ENCODE peak calls at places on chromosomes 4 and X, in nine cellular contexts. W is endodermal cell, I is A549, K is IMR-90, Z is NB4, L is breast epithelium, J is fibroblast of pulmonary artery, S is GM20000, Q is BE2C. E is an unnamed sample.

GRCh38 chr4:114600066-114600552 is 1.5 kb downstream of the UGT8 start:
- DNase-seq in J (no peak), Z (no peak), I (no peak), W (no peak), K (no peak), S (no peak), L (no peak), Q (no peak), E (no peak)

GRCh38 chr4:145098675-145099037 is 545 bp downstream of the ABCE1 start:
- DNase-seq in Q (peak), W (no peak), L (peak), S (peak), I (peak), Z (peak), K (peak), J (peak), E (no peak)

GRCh38 chr4:101008503-101008902 is 338.8 kb downstream of the PPP3CA start:
- DNase-seq in J (no peak), I (no peak), Q (no peak), W (no peak), Z (no peak), L (no peak), K (no peak), S (no peak), E (no peak)

GRCh38 chr4:45284400-45285085 is 558.2 kb upstream of the GNPDA2 start:
- DNase-seq in W (no peak), K (no peak), J (no peak), Z (no peak), Q (no peak), S (no peak), I (no peak), L (no peak), E (no peak)

GRCh38 chr4:158099686-158100085 is 73.1 kb downstream of the GASK1B start:
- DNase-seq in S (no peak), K (no peak), W (no peak), I (no peak), Q (no peak), J (no peak), L (no peak), Z (no peak), E (no peak)

GRCh38 chr4:143458966-143459365 is 54.5 kb upstream of the SMARCA5 start:
- DNase-seq in Q (no peak), J (no peak), L (no peak), I (no peak), K (peak), W (no peak), Z (no peak), S (no peak), E (no peak)

GRCh38 chr4:40962551-40963185 is 212.9 kb downstream of the NSUN7 start:
- DNase-seq in Q (no peak), W (no peak), K (no peak), J (peak), L (no peak), Z (no peak), I (no peak), S (no peak), E (no peak)

GRCh38 chr4:100872811-100873210 is 355.0 kb upstream of the EMCN start:
- DNase-seq in J (no peak), Z (no peak), I (no peak), K (no peak), Q (no peak), L (no peak), S (no peak), W (no peak), E (no peak)

GRCh38 chr4:76673361-76673760 is 224.6 kb downstream of the SOWAHB start:
- DNase-seq in Q (no peak), J (peak), L (no peak), S (no peak), Z (no peak), I (no peak), K (no peak), W (no peak), E (no peak)

GRCh38 chrX:121886557-121886956 is 839.1 kb downstream of the GLUD2 start:
- DNase-seq in Q (no peak), Z (no peak), L (no peak), W (no peak), I (no peak), J (no peak), S (no peak), K (no peak), E (no peak)

GRCh38 chr4:5460106-5460801 is 248.1 kb downstream of the EVC2 start:
- DNase-seq in W (peak), I (peak), J (peak), K (peak), Z (peak), Q (peak), S (peak), L (no peak), E (peak)

GRCh38 chr4:90183254-90183653 is 56.1 kb downstream of the CCSER1 start:
- DNase-seq in I (no peak), Q (no peak), S (no peak), W (no peak), Z (no peak), L (no peak), K (no peak), J (no peak), E (no peak)

GRCh38 chrX:68676340-68676739 is 28.9 kb downstream of the STARD8 start:
- DNase-seq in I (no peak), L (no peak), S (no peak), Z (no peak), K (no peak), Q (no peak), W (no peak), J (no peak), E (no peak)

GRCh38 chr4:133154725-133155124 is 5.6 kb downstream of the PCDH10 start:
- DNase-seq in Q (peak), J (peak), L (no peak), S (peak), W (peak), I (no peak), Z (peak), K (peak), E (peak)

GRCh38 chr4:21447320-21448055 is 501.1 kb downstream of the KCNIP4 start:
- DNase-seq in K (no peak), J (no peak), S (no peak), I (no peak), Q (no peak), Z (no peak), W (no peak), L (no peak), E (no peak)

GRCh38 chr4:155025762-155026457 is 182.5 kb upstream of the NPY2R start:
- DNase-seq in K (no peak), Z (peak), S (no peak), J (peak), Q (peak), L (no peak), W (peak), I (peak), E (peak)

GRCh38 chrX:103730746-103731508 is 20.2 kb downstream of the TMEM31 start:
- DNase-seq in W (peak), K (peak), Q (peak), J (peak), S (no peak), Z (no peak), I (no peak), L (no peak), E (no peak)

GRCh38 chr4:3418029-3418762 is 23.6 kb upstream of the HGFAC start:
- DNase-seq in Q (no peak), L (no peak), W (peak), S (no peak), Z (peak), I (no peak), J (no peak), K (no peak), E (no peak)

GRCh38 chrX:10117864-10118377 is 38.9 kb upstream of the CLCN4 start:
- DNase-seq in S (no peak), Q (no peak), J (no peak), L (no peak), K (no peak), I (no peak), Z (no peak), W (no peak), E (no peak)
- TF ChIP-seq CTCF in S (no peak), Q (no peak), J (no peak), L (no peak), K (no peak), I (no peak), Z (no peak), W (no peak), E (no peak)

GRCh38 chr4:8283631-8284121 is 14.1 kb downstream of the HTRA3 start:
- DNase-seq in J (no peak), Z (no peak), L (no peak), S (no peak), K (no peak), W (peak), I (no peak), Q (peak), E (no peak)
- TF ChIP-seq CTCF in J (no peak), Z (no peak), L (no peak), S (no peak), K (no peak), W (no peak), I (no peak), Q (peak), E (no peak)

GRCh38 chr4:1859389-1859753 is 3.4 kb upstream of the LETM1 start:
- DNase-seq in L (no peak), K (no peak), Q (no peak), I (no peak), W (no peak), J (no peak), Z (no peak), S (no peak), E (no peak)
- TF ChIP-seq CTCF in L (no peak), K (no peak), Q (no peak), I (no peak), W (no peak), J (no peak), Z (no peak), S (no peak), E (no peak)

DNA sequence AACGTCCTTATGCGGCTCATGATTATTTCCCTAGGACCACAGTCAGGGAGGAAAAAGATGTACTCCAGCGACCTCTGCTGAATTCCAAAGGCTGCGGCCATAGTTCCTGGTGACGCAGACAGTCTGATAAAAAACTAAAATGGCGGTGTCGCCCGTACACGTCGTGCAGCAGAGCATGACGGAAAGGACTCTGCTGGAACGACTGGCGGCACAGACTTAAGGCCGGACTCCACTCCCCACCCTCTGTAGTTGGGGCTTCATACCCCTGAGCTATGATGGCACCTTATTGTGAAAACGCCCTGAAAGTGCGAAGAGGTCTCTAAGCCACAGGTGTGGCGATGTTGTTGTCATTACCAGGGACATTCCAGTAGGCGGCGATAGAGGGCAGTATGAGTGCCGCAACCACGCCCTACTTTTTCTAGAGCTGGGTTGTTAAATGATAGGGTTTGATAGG is 90.0 kb upstream of the EDA2R start:
- DNase-seq in I (peak), K (peak), Q (no peak), J (peak), W (peak), S (peak), L (peak), Z (peak), E (peak)
- TF ChIP-seq CTCF in I (peak), K (peak), Q (peak), J (peak), W (peak), S (peak), L (peak), Z (peak), E (peak)

GRCh38 chr4:866068-866760 is 40.3 kb upstream of the CPLX1 start:
- DNase-seq in L (no peak), W (no peak), Z (no peak), Q (no peak), J (no peak), S (no peak), K (no peak), I (no peak), E (no peak)

GRCh38 chr4:868421-868820 is 42.5 kb upstream of the CPLX1 start:
- DNase-seq in Q (no peak), W (no peak), J (no peak), I (no peak), Z (no peak), K (no peak), S (no peak), L (no peak), E (no peak)

GRCh38 chr4:867526-868250 is 41.8 kb upstream of the CPLX1 start:
- DNase-seq in J (no peak), I (no peak), S (no peak), Z (no peak), Q (no peak), L (no peak), W (no peak), K (no peak), E (no peak)

GRCh38 chr4:865572-865971 is 39.6 kb upstream of the CPLX1 start:
- DNase-seq in Z (no peak), L (no peak), I (no peak), J (no peak), K (no peak), Q (no peak), S (no peak), W (no peak), E (no peak)

DNA sequence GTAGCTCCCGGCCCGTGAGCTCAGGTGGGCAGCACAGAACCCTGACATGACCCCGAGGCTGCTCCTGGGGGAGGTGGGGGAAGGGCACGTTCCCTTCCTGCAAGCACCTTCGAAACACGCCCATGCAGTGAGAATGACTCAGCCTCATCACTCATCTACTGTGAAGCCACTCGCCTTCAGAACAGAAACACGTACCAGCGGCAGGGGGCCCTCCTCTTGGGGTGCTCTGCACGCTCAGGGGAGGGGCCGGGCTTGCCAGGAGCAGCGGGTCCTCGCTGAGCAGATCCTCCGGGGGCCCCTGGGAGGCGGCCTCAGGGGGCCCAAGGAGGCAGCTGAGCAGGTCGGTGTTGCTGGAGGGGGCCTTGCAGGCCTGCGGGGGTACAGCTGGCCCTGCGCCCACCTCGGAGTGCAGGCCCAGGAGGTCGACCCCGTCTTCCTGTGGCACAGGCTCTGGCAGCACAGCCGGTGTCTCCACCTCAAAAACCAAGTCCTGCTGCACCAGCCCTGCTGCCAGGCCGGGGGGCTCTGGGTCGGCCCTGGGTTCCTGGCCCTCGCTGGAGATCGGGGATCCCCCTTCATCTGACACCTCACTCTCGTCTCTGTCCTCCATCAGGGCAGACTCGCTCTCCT is 40.9 kb upstream of the CPLX1 start:
- DNase-seq in Z (no peak), Q (no peak), K (no peak), W (no peak), S (no peak), I (no peak), J (no peak), L (no peak), E (no peak)
- TF ChIP-seq CTCF in Z (no peak), Q (no peak), K (no peak), W (no peak), S (no peak), I (no peak), J (no peak), L (no peak), E (no peak)

DNA sequence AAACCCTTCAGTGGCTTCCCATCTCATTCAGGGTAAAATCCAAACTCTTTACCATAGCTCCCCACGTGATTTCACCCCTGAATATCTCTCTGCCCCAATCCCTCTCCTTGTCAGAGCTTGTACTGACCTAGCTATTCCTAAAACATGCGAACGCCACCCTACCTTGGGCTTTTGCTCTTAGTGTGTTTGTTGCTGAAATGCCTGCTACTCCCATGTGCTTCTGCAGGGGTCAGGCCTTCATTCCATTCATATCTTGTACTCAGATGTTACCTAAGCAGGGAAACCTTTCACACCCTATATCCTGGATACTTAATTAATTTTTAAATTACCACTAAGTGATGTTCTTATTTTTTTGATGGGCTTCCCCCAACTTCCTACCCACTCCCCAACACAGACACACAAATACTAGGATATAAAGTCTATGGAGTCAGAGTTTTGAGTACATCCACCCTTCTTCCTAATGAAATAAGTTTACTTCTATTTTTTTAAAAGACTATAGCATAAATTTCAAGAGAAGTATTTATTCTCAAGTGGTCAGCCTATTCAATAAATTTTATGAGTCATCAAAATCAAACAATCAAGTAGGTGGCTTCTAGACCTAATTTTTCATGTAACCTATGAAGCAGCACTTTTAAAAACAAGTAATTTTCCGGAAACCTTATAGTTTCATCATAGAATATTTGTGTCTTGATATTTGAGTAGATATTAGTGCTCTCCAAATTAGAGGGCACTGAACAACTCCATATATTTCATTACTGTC is 189.4 kb downstream of the RAPGEF2 start:
- DNase-seq in W (peak), Q (no peak), L (no peak), K (no peak), I (no peak), Z (no peak), J (no peak), S (no peak), E (no peak)
- TF ChIP-seq CTCF in W (peak), Q (peak), L (no peak), K (no peak), I (no peak), Z (no peak), J (no peak), S (no peak), E (no peak)

GRCh38 chr4:69689530-69690111 is 36.6 kb upstream of the UGT2A1 start:
- DNase-seq in J (peak), I (no peak), L (no peak), K (peak), Z (peak), Q (no peak), W (no peak), S (peak), E (no peak)
- TF ChIP-seq CTCF in J (peak), I (peak), L (no peak), K (peak), Z (peak), Q (peak), W (peak), S (peak), E (peak)

GRCh38 chrX:130395341-130395740 is 6.4 kb upstream of the RBMX2 start:
- DNase-seq in L (no peak), I (no peak), K (no peak), W (no peak), Z (no peak), J (no peak), Q (no peak), S (no peak), E (no peak)

GRCh38 chrX:130393451-130394074 is 8.1 kb upstream of the GPR119 start:
- DNase-seq in K (peak), Z (peak), J (peak), S (peak), W (peak), I (peak), Q (peak), L (no peak), E (peak)
- TF ChIP-seq CTCF in K (peak), Z (peak), J (peak), S (peak), W (peak), I (peak), Q (peak), L (no peak), E (peak)

DNA sequence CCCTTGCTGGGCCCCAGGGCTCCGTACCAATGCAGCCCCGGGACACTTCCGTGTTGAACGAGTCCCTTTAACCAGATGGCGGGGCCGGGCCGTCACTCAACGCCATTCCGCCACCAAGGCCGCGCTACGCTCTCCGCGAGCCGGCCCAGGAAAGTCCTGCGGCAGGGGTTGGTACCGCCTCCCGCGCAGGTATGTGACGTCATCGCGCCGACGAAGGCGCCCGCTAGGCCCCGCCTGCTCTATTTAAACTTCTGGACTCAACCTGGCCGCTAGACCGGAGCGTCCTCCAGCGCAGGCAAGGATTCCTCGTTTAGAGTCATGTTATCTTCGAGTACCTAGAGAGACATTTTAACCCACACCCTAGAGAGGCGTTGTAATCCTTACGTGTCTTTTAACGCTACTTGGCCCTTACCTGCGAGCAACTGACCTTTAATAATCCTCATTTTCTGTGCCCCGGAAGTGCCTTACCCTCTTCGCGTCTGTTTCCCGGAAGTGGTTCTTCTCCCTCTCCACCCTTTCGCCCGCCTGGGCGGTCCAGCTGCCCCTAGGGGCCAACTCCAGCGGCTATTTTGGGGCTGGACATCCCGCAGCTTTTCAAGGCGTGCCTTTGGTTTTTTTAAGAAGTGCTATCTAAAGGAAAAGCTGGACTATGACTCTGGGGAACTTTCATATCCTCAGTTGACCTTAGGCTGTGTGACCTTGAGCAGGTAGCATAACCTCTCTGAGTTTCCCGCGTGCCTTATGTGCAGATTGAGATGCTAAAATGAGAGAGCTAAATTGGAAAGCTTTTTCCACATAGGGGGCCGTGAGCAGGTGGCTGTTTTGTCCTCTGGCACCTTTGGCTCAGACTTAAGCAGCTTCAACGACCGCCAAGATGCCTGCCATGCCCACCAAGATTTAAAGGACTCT is at the start of gene PNPLA4:
- DNase-seq in I (peak), K (peak), Z (peak), J (peak), S (peak), L (peak), W (peak), Q (no peak), E (peak)
- TF ChIP-seq CTCF in I (peak), K (no peak), Z (no peak), J (peak), S (no peak), L (no peak), W (peak), Q (no peak), E (peak)

GRCh38 chrX:2654436-2655340 is 36.4 kb upstream of the CD99 start:
- DNase-seq in W (peak), S (no peak), Q (no peak), J (no peak), K (no peak), L (no peak), I (peak), Z (no peak), E (no peak)

GRCh38 chrX:2656243-2656836 is 34.8 kb upstream of the CD99 start:
- DNase-seq in J (no peak), Q (no peak), W (peak), L (no peak), K (no peak), I (no peak), S (no peak), Z (no peak), E (no peak)

GRCh38 chrX:2650865-2651264 is 40.2 kb upstream of the CD99 start:
- DNase-seq in Z (no peak), L (no peak), J (peak), W (no peak), K (peak), I (no peak), Q (no peak), S (no peak), E (no peak)

GRCh38 chrX:2650037-2650436 is 41.1 kb upstream of the CD99 start:
- DNase-seq in J (no peak), L (no peak), Q (no peak), S (no peak), I (no peak), Z (no peak), K (no peak), W (no peak), E (no peak)

DNA sequence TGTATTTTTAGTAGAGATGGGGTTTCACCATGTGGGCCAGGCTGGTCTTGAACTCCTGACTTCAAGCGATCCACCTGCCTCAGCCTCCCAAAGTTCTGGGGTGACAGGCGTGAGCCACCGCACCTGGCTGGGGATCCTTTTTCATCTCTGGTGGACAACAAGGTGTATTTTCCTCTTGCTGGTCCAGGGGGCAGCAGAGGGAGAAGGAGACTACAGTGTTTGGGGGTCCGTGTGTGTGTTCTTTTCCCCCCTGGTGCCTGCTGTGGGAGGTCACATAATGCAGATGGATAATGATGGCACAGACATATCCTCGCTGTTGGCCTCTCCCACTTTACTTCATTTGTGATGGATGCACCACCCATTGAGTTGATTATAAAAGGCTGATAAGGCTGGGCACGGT is 39.0 kb upstream of the CD99 start:
- DNase-seq in K (no peak), Q (no peak), W (peak), Z (no peak), J (no peak), L (no peak), I (no peak), S (no peak), E (no peak)
- TF ChIP-seq CTCF in K (peak), Q (no peak), W (peak), Z (peak), J (peak), L (no peak), I (no peak), S (no peak), E (no peak)

E was measured in nephron progenitor cell.